ENCODE peak calls at places on chromosomes 16 and 17, in seven cellular contexts. C is AG09319; P is fibroblast of the aortic adventitia; E is CD4-positive, alpha-beta T cell; B is tibial artery; R is CD8-positive, alpha-beta T cell; S is bronchial epithelial cell. Y is an unnamed sample.

GRCh38 chr16:87320510-87321227 is 3.5 kb upstream of the C16orf95 start:
- DNase-seq in E (no peak), C (no peak), B (no peak), R (no peak), P (no peak), S (no peak), Y (no peak)

GRCh38 chr17:48892940-48893645 is 506 bp downstream of the ATP5MC1 start:
- DNase-seq in E (no peak), P (no peak), C (no peak), R (no peak), B (no peak), S (no peak), Y (no peak)

GRCh38 chr17:39665642-39666221 is 583 bp downstream of the TCAP start:
- DNase-seq in C (no peak), P (no peak), S (no peak), B (peak; percentile 70), R (no peak), E (no peak), Y (no peak)

GRCh38 chr16:17364319-17365210 is 106.2 kb downstream of the XYLT1 start:
- DNase-seq in C (peak; percentile 99), B (no peak), R (peak; percentile 51), P (peak; percentile 99), S (peak; percentile 1), E (peak; percentile 56), Y (no peak)

GRCh38 chr17:4591529-4591928 is 7.2 kb downstream of the SMTNL2 start:
- DNase-seq in P (peak; percentile 21), S (no peak), E (no peak), B (no peak), C (no peak), R (no peak), Y (no peak)

GRCh38 chr16:50638816-50639670 is 42.1 kb downstream of the SNX20 start:
- DNase-seq in B (no peak), S (no peak), R (no peak), P (no peak), E (no peak), C (no peak), Y (no peak)

GRCh38 chr16:81738831-81739496 is 40.1 kb upstream of the PLCG2 start:
- DNase-seq in R (no peak), C (no peak), E (no peak), P (no peak), S (no peak), B (peak; percentile 79), Y (no peak)

GRCh38 chr16:69378036-69378435 is 7.8 kb downstream of the TERF2 start:
- DNase-seq in S (no peak), R (no peak), E (no peak), P (no peak), B (no peak), C (no peak), Y (no peak)

GRCh38 chr17:79298801-79299200 is 224.2 kb downstream of the ENGASE start:
- DNase-seq in C (no peak), P (no peak), E (no peak), R (no peak), S (no peak), B (no peak), Y (no peak)

GRCh38 chr16:84239910-84240309 is at the start of gene KCNG4:
- DNase-seq in B (no peak), P (no peak), R (no peak), S (no peak), C (no peak), E (no peak), Y (no peak)

GRCh38 chr17:14245002-14245401 is 8.3 kb upstream of the CDRT15 start:
- DNase-seq in E (no peak), S (no peak), B (no peak), C (no peak), P (no peak), R (no peak), Y (no peak)

GRCh38 chr17:14245629-14246028 is 9.0 kb upstream of the CDRT15 start:
- DNase-seq in S (no peak), E (no peak), R (no peak), B (no peak), C (no peak), P (no peak), Y (no peak)
- TF ChIP-seq CTCF in S (no peak), E (no peak), R (no peak), B (no peak), C (no peak), P (no peak), Y (no peak)

GRCh38 chr17:75003957-75004355 is 8.5 kb upstream of the MRPL58 start:
- DNase-seq in P (no peak), E (no peak), C (no peak), R (no peak), B (no peak), S (no peak), Y (no peak)

GRCh38 chr17:75005291-75005690 is 7.2 kb upstream of the MRPL58 start:
- DNase-seq in E (no peak), R (no peak), B (no peak), P (no peak), C (no peak), S (no peak), Y (no peak)

GRCh38 chr17:75004371-75004770 is 8.1 kb upstream of the MRPL58 start:
- DNase-seq in R (no peak), E (no peak), B (no peak), S (no peak), P (no peak), C (no peak), Y (no peak)

GRCh38 chr17:75001915-75002843 is 10.3 kb upstream of the MRPL58 start:
- DNase-seq in B (no peak), E (no peak), S (no peak), P (no peak), R (no peak), C (no peak), Y (no peak)

DNA sequence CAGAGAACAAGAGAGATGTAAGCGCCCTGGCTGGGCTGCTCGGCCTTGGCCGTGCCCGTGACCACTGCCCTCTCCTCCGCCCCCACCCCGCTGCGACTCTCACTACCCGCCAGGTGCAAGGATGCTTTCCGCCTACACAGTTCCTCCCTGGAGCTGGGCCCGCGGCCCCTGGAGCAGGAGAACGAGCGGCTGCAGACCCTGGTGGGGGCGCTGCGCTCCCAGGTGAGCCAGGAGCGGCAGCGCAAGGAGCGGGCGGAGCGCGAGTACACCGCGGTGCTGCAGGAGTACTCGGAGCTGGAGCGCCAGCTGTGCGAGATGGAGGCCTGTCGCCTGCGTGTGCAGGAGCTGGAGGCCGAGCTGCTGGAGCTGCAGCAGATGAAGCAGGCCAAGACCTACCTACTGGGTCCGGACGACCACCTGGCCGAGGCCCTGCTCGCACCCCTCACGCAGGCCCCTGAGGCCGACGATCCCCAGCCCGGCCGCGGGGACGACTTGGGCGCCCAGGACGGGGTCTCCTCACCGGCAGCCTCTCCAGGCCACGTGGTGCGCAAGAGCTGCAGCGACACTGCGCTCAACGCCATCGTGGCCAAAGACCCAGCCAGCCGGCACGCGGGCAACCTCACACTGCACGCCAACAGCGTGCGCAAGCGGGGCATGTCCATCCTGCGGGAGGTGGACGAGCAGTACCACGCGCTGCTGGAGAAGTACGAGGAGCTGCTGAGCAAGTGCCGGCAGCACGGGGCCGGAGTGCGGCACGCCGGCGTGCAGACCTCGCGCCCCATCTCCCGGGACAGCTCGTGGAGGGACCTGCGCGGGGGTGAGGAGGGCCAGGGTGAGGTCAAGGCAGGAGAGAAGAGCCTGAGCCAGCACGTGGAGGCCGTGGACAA is 9.2 kb upstream of the MRPL58 start:
- DNase-seq in B (no peak), E (no peak), C (no peak), R (no peak), S (no peak), P (no peak), Y (no peak)
- TF ChIP-seq CTCF in B (no peak), E (no peak), C (no peak), R (no peak), S (no peak), P (no peak), Y (no peak)

DNA sequence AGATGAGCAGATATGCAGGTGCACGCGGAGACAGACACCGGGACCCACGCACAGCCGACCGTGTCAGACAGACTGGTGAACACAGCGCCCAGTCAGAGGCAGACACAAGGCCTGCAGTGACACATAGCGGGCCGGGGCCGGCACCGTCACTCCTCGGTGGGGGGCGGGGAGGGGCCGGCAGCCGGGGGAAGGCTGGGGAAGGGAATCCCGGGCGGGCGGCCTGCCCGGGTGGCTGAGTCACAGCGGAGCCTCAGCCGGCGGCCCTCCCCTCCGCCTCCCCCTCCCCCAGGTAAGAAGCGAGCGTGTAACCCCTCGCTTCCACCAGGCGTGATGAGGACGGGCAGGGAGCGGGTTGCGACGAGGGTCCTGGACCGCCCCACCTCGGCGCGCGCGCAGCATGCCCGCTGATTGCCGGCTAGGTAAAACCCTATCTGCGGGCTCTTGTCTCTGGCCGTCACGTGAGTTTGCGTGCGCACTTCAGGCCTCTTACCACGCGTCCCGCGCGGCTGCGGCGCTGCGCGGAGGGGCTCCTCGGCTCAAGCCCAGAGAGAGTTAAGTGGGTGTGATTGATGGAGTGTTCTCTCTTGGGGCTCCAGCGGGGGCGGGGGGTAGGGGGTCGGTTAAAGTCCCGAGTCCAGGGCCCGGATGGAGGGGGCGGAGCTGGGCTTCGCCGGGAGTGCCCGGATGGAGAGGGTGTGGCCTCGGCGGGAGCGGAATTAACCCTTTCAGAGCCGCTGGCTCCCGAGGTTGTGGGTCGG is 7.8 kb downstream of the KDM6B start:
- DNase-seq in C (no peak), S (peak; percentile 79), R (peak; percentile 87), P (peak; percentile 84), E (peak; percentile 89), B (peak; percentile 97), Y (peak; percentile 90)
- TF ChIP-seq CTCF in C (peak; percentile 11), S (no peak), R (no peak), P (no peak), E (peak; percentile 26), B (no peak), Y (no peak)

DNA sequence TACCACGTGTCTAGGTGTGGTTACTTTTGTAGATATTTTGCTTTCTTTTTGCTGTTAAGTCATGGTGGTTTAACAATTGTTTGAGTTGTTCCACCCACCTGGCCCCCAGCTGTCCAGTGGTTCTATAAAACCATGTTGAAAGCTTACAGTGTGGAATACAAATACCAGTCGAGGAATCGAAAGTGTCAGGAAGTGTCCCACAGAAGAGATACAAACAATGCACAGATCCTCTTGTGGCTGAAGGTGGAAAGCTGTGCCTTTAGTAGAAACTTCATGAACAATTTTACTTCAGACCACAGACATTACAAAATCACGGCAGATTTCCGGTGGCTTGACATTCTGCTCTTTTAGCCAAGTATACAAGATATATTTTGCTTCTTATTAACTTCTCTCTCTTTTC is 782.4 kb upstream of the SOX9 start:
- DNase-seq in E (no peak), P (no peak), C (peak; percentile 3), R (no peak), S (peak; percentile 48), B (no peak), Y (no peak)
- TF ChIP-seq CTCF in E (no peak), P (no peak), C (no peak), R (no peak), S (no peak), B (no peak), Y (no peak)

GRCh38 chr17:69317625-69318024 is 9.3 kb downstream of the ABCA5 start:
- DNase-seq in E (no peak), S (no peak), C (no peak), B (no peak), P (no peak), R (no peak), Y (no peak)

GRCh38 chr17:69325518-69326301 is 1.2 kb downstream of the ABCA5 start:
- DNase-seq in R (no peak), C (no peak), E (no peak), B (no peak), P (no peak), S (no peak), Y (no peak)

GRCh38 chr17:69323806-69324205 is 3.1 kb downstream of the ABCA5 start:
- DNase-seq in S (no peak), C (no peak), B (no peak), P (no peak), E (no peak), R (no peak), Y (no peak)

GRCh38 chr17:69320210-69320907 is 6.6 kb downstream of the ABCA5 start:
- DNase-seq in P (no peak), S (peak; percentile 9), E (no peak), R (no peak), C (no peak), B (no peak), Y (no peak)

GRCh38 chr17:69320908-69321238 is 6.1 kb downstream of the ABCA5 start:
- DNase-seq in S (no peak), R (no peak), P (no peak), E (no peak), B (no peak), C (no peak), Y (no peak)
- TF ChIP-seq CTCF in S (no peak), R (no peak), P (no peak), E (no peak), B (no peak), C (no peak), Y (no peak)

Y was measured in natural killer cell.